ENCODE peak calls at places on chromosomes 11 and 22, in nine cellular contexts. One of them, this sample, is unnamed.

GRCh38 chr22:37931893-37932389 is 21.5 kb downstream of the C22orf23 start:
- DNase-seq in activated T-cell treated with anti-CD3 and anti-CD28 coated beads, Interleukin-2, amount 50 U/mL, for 48 hours: no peak
- DNase-seq in A549: no peak
- DNase-seq in GM12865: no peak
- DNase-seq in iris pigment epithelial cell: no peak
- DNase-seq in activated CD4-positive, alpha-beta memory T cell treated with anti-CD3 and anti-CD28 coated beads, Interleukin-2, amount 10 ng/mL, durations not matched to agents 7 days and 5 days: no peak
- DNase-seq in Calu3: no peak
- DNase-seq in brain microvascular endothelial cell: no peak
- DNase-seq in stimulated activated CD4-positive, alpha-beta T cell treated with anti-CD3 and anti-CD28 coated beads, Interleukin-2, amount 100 ng/mL, for 48 hours: no peak
- DNase-seq in this sample: no peak

GRCh38 chr11:75554258-75555022 is 7.6 kb upstream of the SERPINH1 start:
- DNase-seq in activated T-cell treated with anti-CD3 and anti-CD28 coated beads, Interleukin-2, amount 50 U/mL, for 48 hours: no peak
- DNase-seq in A549: no peak
- DNase-seq in GM12865: no peak
- DNase-seq in iris pigment epithelial cell: peak
- DNase-seq in activated CD4-positive, alpha-beta memory T cell treated with anti-CD3 and anti-CD28 coated beads, Interleukin-2, amount 10 ng/mL, durations not matched to agents 7 days and 5 days: no peak
- DNase-seq in Calu3: no peak
- DNase-seq in brain microvascular endothelial cell: peak
- DNase-seq in stimulated activated CD4-positive, alpha-beta T cell treated with anti-CD3 and anti-CD28 coated beads, Interleukin-2, amount 100 ng/mL, for 48 hours: no peak
- DNase-seq in this sample: peak

GRCh38 chr22:25375683-25376082 is 156.2 kb downstream of the CRYBB2 start:
- DNase-seq in activated T-cell treated with anti-CD3 and anti-CD28 coated beads, Interleukin-2, amount 50 U/mL, for 48 hours: no peak
- DNase-seq in A549: no peak
- DNase-seq in GM12865: no peak
- DNase-seq in iris pigment epithelial cell: no peak
- DNase-seq in activated CD4-positive, alpha-beta memory T cell treated with anti-CD3 and anti-CD28 coated beads, Interleukin-2, amount 10 ng/mL, durations not matched to agents 7 days and 5 days: no peak
- DNase-seq in Calu3: no peak
- DNase-seq in brain microvascular endothelial cell: no peak
- DNase-seq in stimulated activated CD4-positive, alpha-beta T cell treated with anti-CD3 and anti-CD28 coated beads, Interleukin-2, amount 100 ng/mL, for 48 hours: no peak
- DNase-seq in this sample: no peak

GRCh38 chr22:50576806-50577696 is 1.2 kb downstream of the CPT1B start:
- DNase-seq in activated T-cell treated with anti-CD3 and anti-CD28 coated beads, Interleukin-2, amount 50 U/mL, for 48 hours: no peak
- DNase-seq in A549: no peak
- DNase-seq in GM12865: no peak
- DNase-seq in iris pigment epithelial cell: no peak
- DNase-seq in activated CD4-positive, alpha-beta memory T cell treated with anti-CD3 and anti-CD28 coated beads, Interleukin-2, amount 10 ng/mL, durations not matched to agents 7 days and 5 days: peak
- DNase-seq in Calu3: no peak
- DNase-seq in brain microvascular endothelial cell: no peak
- DNase-seq in stimulated activated CD4-positive, alpha-beta T cell treated with anti-CD3 and anti-CD28 coated beads, Interleukin-2, amount 100 ng/mL, for 48 hours: no peak
- DNase-seq in this sample: no peak

GRCh38 chr11:7261578-7261977 is 9.9 kb downstream of the SYT9 start:
- DNase-seq in activated T-cell treated with anti-CD3 and anti-CD28 coated beads, Interleukin-2, amount 50 U/mL, for 48 hours: no peak
- DNase-seq in A549: no peak
- DNase-seq in GM12865: no peak
- DNase-seq in iris pigment epithelial cell: no peak
- DNase-seq in activated CD4-positive, alpha-beta memory T cell treated with anti-CD3 and anti-CD28 coated beads, Interleukin-2, amount 10 ng/mL, durations not matched to agents 7 days and 5 days: no peak
- DNase-seq in Calu3: no peak
- DNase-seq in brain microvascular endothelial cell: no peak
- DNase-seq in stimulated activated CD4-positive, alpha-beta T cell treated with anti-CD3 and anti-CD28 coated beads, Interleukin-2, amount 100 ng/mL, for 48 hours: no peak
- DNase-seq in this sample: no peak

GRCh38 chr11:11973866-11974265 is 34.6 kb downstream of the DKK3 start:
- DNase-seq in activated T-cell treated with anti-CD3 and anti-CD28 coated beads, Interleukin-2, amount 50 U/mL, for 48 hours: no peak
- DNase-seq in A549: no peak
- DNase-seq in GM12865: no peak
- DNase-seq in iris pigment epithelial cell: no peak
- DNase-seq in activated CD4-positive, alpha-beta memory T cell treated with anti-CD3 and anti-CD28 coated beads, Interleukin-2, amount 10 ng/mL, durations not matched to agents 7 days and 5 days: no peak
- DNase-seq in Calu3: no peak
- DNase-seq in brain microvascular endothelial cell: no peak
- DNase-seq in stimulated activated CD4-positive, alpha-beta T cell treated with anti-CD3 and anti-CD28 coated beads, Interleukin-2, amount 100 ng/mL, for 48 hours: no peak
- DNase-seq in this sample: no peak

GRCh38 chr11:123111465-123111864 is 49.5 kb upstream of the HSPA8 start:
- DNase-seq in activated T-cell treated with anti-CD3 and anti-CD28 coated beads, Interleukin-2, amount 50 U/mL, for 48 hours: no peak
- DNase-seq in A549: peak
- DNase-seq in GM12865: peak
- DNase-seq in iris pigment epithelial cell: peak
- DNase-seq in activated CD4-positive, alpha-beta memory T cell treated with anti-CD3 and anti-CD28 coated beads, Interleukin-2, amount 10 ng/mL, durations not matched to agents 7 days and 5 days: no peak
- DNase-seq in Calu3: peak
- DNase-seq in brain microvascular endothelial cell: no peak
- DNase-seq in stimulated activated CD4-positive, alpha-beta T cell treated with anti-CD3 and anti-CD28 coated beads, Interleukin-2, amount 100 ng/mL, for 48 hours: no peak
- DNase-seq in this sample: peak

GRCh38 chr11:70914496-70914895 is 337.9 kb downstream of the SHANK2 start:
- DNase-seq in activated T-cell treated with anti-CD3 and anti-CD28 coated beads, Interleukin-2, amount 50 U/mL, for 48 hours: no peak
- DNase-seq in A549: no peak
- DNase-seq in GM12865: no peak
- DNase-seq in iris pigment epithelial cell: no peak
- DNase-seq in activated CD4-positive, alpha-beta memory T cell treated with anti-CD3 and anti-CD28 coated beads, Interleukin-2, amount 10 ng/mL, durations not matched to agents 7 days and 5 days: no peak
- DNase-seq in Calu3: no peak
- DNase-seq in brain microvascular endothelial cell: no peak
- DNase-seq in stimulated activated CD4-positive, alpha-beta T cell treated with anti-CD3 and anti-CD28 coated beads, Interleukin-2, amount 100 ng/mL, for 48 hours: no peak
- DNase-seq in this sample: no peak

GRCh38 chr11:69495441-69496201 is 14.2 kb downstream of the LINC01488 start:
- DNase-seq in activated T-cell treated with anti-CD3 and anti-CD28 coated beads, Interleukin-2, amount 50 U/mL, for 48 hours: no peak
- DNase-seq in A549: no peak
- DNase-seq in GM12865: no peak
- DNase-seq in iris pigment epithelial cell: no peak
- DNase-seq in activated CD4-positive, alpha-beta memory T cell treated with anti-CD3 and anti-CD28 coated beads, Interleukin-2, amount 10 ng/mL, durations not matched to agents 7 days and 5 days: no peak
- DNase-seq in Calu3: no peak
- DNase-seq in brain microvascular endothelial cell: no peak
- DNase-seq in stimulated activated CD4-positive, alpha-beta T cell treated with anti-CD3 and anti-CD28 coated beads, Interleukin-2, amount 100 ng/mL, for 48 hours: no peak
- DNase-seq in this sample: no peak

GRCh38 chr11:13717331-13717730 is 48.9 kb downstream of the FAR1 start:
- DNase-seq in activated T-cell treated with anti-CD3 and anti-CD28 coated beads, Interleukin-2, amount 50 U/mL, for 48 hours: no peak
- DNase-seq in A549: no peak
- DNase-seq in GM12865: no peak
- DNase-seq in iris pigment epithelial cell: peak
- DNase-seq in activated CD4-positive, alpha-beta memory T cell treated with anti-CD3 and anti-CD28 coated beads, Interleukin-2, amount 10 ng/mL, durations not matched to agents 7 days and 5 days: no peak
- DNase-seq in Calu3: no peak
- DNase-seq in brain microvascular endothelial cell: peak
- DNase-seq in stimulated activated CD4-positive, alpha-beta T cell treated with anti-CD3 and anti-CD28 coated beads, Interleukin-2, amount 100 ng/mL, for 48 hours: no peak
- DNase-seq in this sample: peak

GRCh38 chr11:39741066-39741465 is 1718.4 kb downstream of the LRRC4C start:
- DNase-seq in activated T-cell treated with anti-CD3 and anti-CD28 coated beads, Interleukin-2, amount 50 U/mL, for 48 hours: no peak
- DNase-seq in A549: no peak
- DNase-seq in GM12865: no peak
- DNase-seq in iris pigment epithelial cell: peak
- DNase-seq in activated CD4-positive, alpha-beta memory T cell treated with anti-CD3 and anti-CD28 coated beads, Interleukin-2, amount 10 ng/mL, durations not matched to agents 7 days and 5 days: no peak
- DNase-seq in Calu3: no peak
- DNase-seq in brain microvascular endothelial cell: no peak
- DNase-seq in stimulated activated CD4-positive, alpha-beta T cell treated with anti-CD3 and anti-CD28 coated beads, Interleukin-2, amount 100 ng/mL, for 48 hours: no peak
- DNase-seq in this sample: no peak

GRCh38 chr11:112615238-112615637 is 346.0 kb upstream of the NCAM1 start:
- DNase-seq in activated T-cell treated with anti-CD3 and anti-CD28 coated beads, Interleukin-2, amount 50 U/mL, for 48 hours: no peak
- DNase-seq in A549: no peak
- DNase-seq in GM12865: no peak
- DNase-seq in iris pigment epithelial cell: no peak
- DNase-seq in activated CD4-positive, alpha-beta memory T cell treated with anti-CD3 and anti-CD28 coated beads, Interleukin-2, amount 10 ng/mL, durations not matched to agents 7 days and 5 days: no peak
- DNase-seq in Calu3: no peak
- DNase-seq in brain microvascular endothelial cell: no peak
- DNase-seq in stimulated activated CD4-positive, alpha-beta T cell treated with anti-CD3 and anti-CD28 coated beads, Interleukin-2, amount 100 ng/mL, for 48 hours: no peak
- DNase-seq in this sample: no peak

GRCh38 chr11:945986-946385 is 20.3 kb downstream of the AP2A2 start:
- DNase-seq in activated T-cell treated with anti-CD3 and anti-CD28 coated beads, Interleukin-2, amount 50 U/mL, for 48 hours: no peak
- DNase-seq in A549: no peak
- DNase-seq in GM12865: no peak
- DNase-seq in iris pigment epithelial cell: peak
- DNase-seq in activated CD4-positive, alpha-beta memory T cell treated with anti-CD3 and anti-CD28 coated beads, Interleukin-2, amount 10 ng/mL, durations not matched to agents 7 days and 5 days: no peak
- DNase-seq in Calu3: no peak
- DNase-seq in brain microvascular endothelial cell: no peak
- DNase-seq in stimulated activated CD4-positive, alpha-beta T cell treated with anti-CD3 and anti-CD28 coated beads, Interleukin-2, amount 100 ng/mL, for 48 hours: no peak
- DNase-seq in this sample: peak

GRCh38 chr11:10638285-10638684 is 55.3 kb downstream of the IRAG1 start:
- DNase-seq in activated T-cell treated with anti-CD3 and anti-CD28 coated beads, Interleukin-2, amount 50 U/mL, for 48 hours: no peak
- DNase-seq in A549: no peak
- DNase-seq in GM12865: no peak
- DNase-seq in iris pigment epithelial cell: no peak
- DNase-seq in activated CD4-positive, alpha-beta memory T cell treated with anti-CD3 and anti-CD28 coated beads, Interleukin-2, amount 10 ng/mL, durations not matched to agents 7 days and 5 days: no peak
- DNase-seq in Calu3: no peak
- DNase-seq in brain microvascular endothelial cell: no peak
- DNase-seq in stimulated activated CD4-positive, alpha-beta T cell treated with anti-CD3 and anti-CD28 coated beads, Interleukin-2, amount 100 ng/mL, for 48 hours: no peak
- DNase-seq in this sample: no peak

GRCh38 chr11:132895340-132895739 is 637.0 kb downstream of the OPCML start:
- DNase-seq in activated T-cell treated with anti-CD3 and anti-CD28 coated beads, Interleukin-2, amount 50 U/mL, for 48 hours: no peak
- DNase-seq in A549: no peak
- DNase-seq in GM12865: no peak
- DNase-seq in iris pigment epithelial cell: peak
- DNase-seq in activated CD4-positive, alpha-beta memory T cell treated with anti-CD3 and anti-CD28 coated beads, Interleukin-2, amount 10 ng/mL, durations not matched to agents 7 days and 5 days: no peak
- DNase-seq in Calu3: no peak
- DNase-seq in brain microvascular endothelial cell: peak
- DNase-seq in stimulated activated CD4-positive, alpha-beta T cell treated with anti-CD3 and anti-CD28 coated beads, Interleukin-2, amount 100 ng/mL, for 48 hours: no peak
- DNase-seq in this sample: no peak

GRCh38 chr11:131868769-131869482 is 498.5 kb downstream of the NTM start:
- DNase-seq in activated T-cell treated with anti-CD3 and anti-CD28 coated beads, Interleukin-2, amount 50 U/mL, for 48 hours: no peak
- DNase-seq in A549: no peak
- DNase-seq in GM12865: no peak
- DNase-seq in iris pigment epithelial cell: peak
- DNase-seq in activated CD4-positive, alpha-beta memory T cell treated with anti-CD3 and anti-CD28 coated beads, Interleukin-2, amount 10 ng/mL, durations not matched to agents 7 days and 5 days: no peak
- DNase-seq in Calu3: no peak
- DNase-seq in brain microvascular endothelial cell: peak
- DNase-seq in stimulated activated CD4-positive, alpha-beta T cell treated with anti-CD3 and anti-CD28 coated beads, Interleukin-2, amount 100 ng/mL, for 48 hours: no peak
- DNase-seq in this sample: no peak

GRCh38 chr11:102317768-102318103 is 452 bp downstream of the BIRC3 start:
- DNase-seq in activated T-cell treated with anti-CD3 and anti-CD28 coated beads, Interleukin-2, amount 50 U/mL, for 48 hours: no peak
- DNase-seq in A549: no peak
- DNase-seq in GM12865: no peak
- DNase-seq in iris pigment epithelial cell: no peak
- DNase-seq in activated CD4-positive, alpha-beta memory T cell treated with anti-CD3 and anti-CD28 coated beads, Interleukin-2, amount 10 ng/mL, durations not matched to agents 7 days and 5 days: no peak
- DNase-seq in Calu3: no peak
- DNase-seq in brain microvascular endothelial cell: no peak
- DNase-seq in stimulated activated CD4-positive, alpha-beta T cell treated with anti-CD3 and anti-CD28 coated beads, Interleukin-2, amount 100 ng/mL, for 48 hours: no peak
- DNase-seq in this sample: no peak

GRCh38 chr11:129372609-129373488 is 2.8 kb upstream of the BARX2 start:
- DNase-seq in activated T-cell treated with anti-CD3 and anti-CD28 coated beads, Interleukin-2, amount 50 U/mL, for 48 hours: peak
- DNase-seq in A549: no peak
- DNase-seq in GM12865: no peak
- DNase-seq in iris pigment epithelial cell: no peak
- DNase-seq in activated CD4-positive, alpha-beta memory T cell treated with anti-CD3 and anti-CD28 coated beads, Interleukin-2, amount 10 ng/mL, durations not matched to agents 7 days and 5 days: no peak
- DNase-seq in Calu3: no peak
- DNase-seq in brain microvascular endothelial cell: no peak
- DNase-seq in stimulated activated CD4-positive, alpha-beta T cell treated with anti-CD3 and anti-CD28 coated beads, Interleukin-2, amount 100 ng/mL, for 48 hours: no peak
- DNase-seq in this sample: no peak

GRCh38 chr22:24376002-24376401 is 51.4 kb upstream of the ADORA2A start:
- DNase-seq in activated T-cell treated with anti-CD3 and anti-CD28 coated beads, Interleukin-2, amount 50 U/mL, for 48 hours: no peak
- DNase-seq in A549: no peak
- DNase-seq in GM12865: no peak
- DNase-seq in iris pigment epithelial cell: no peak
- DNase-seq in activated CD4-positive, alpha-beta memory T cell treated with anti-CD3 and anti-CD28 coated beads, Interleukin-2, amount 10 ng/mL, durations not matched to agents 7 days and 5 days: no peak
- DNase-seq in Calu3: no peak
- DNase-seq in brain microvascular endothelial cell: no peak
- DNase-seq in stimulated activated CD4-positive, alpha-beta T cell treated with anti-CD3 and anti-CD28 coated beads, Interleukin-2, amount 100 ng/mL, for 48 hours: no peak
- DNase-seq in this sample: no peak

GRCh38 chr11:102457865-102458264 is 5.3 kb upstream of the TMEM123 start:
- DNase-seq in activated T-cell treated with anti-CD3 and anti-CD28 coated beads, Interleukin-2, amount 50 U/mL, for 48 hours: no peak
- DNase-seq in A549: no peak
- DNase-seq in GM12865: no peak
- DNase-seq in iris pigment epithelial cell: no peak
- DNase-seq in activated CD4-positive, alpha-beta memory T cell treated with anti-CD3 and anti-CD28 coated beads, Interleukin-2, amount 10 ng/mL, durations not matched to agents 7 days and 5 days: no peak
- DNase-seq in Calu3: no peak
- DNase-seq in brain microvascular endothelial cell: no peak
- DNase-seq in stimulated activated CD4-positive, alpha-beta T cell treated with anti-CD3 and anti-CD28 coated beads, Interleukin-2, amount 100 ng/mL, for 48 hours: no peak
- DNase-seq in this sample: no peak

GRCh38 chr11:36743039-36743438 is 145.0 kb upstream of the RAG2 start:
- DNase-seq in activated T-cell treated with anti-CD3 and anti-CD28 coated beads, Interleukin-2, amount 50 U/mL, for 48 hours: no peak
- DNase-seq in A549: no peak
- DNase-seq in GM12865: peak
- DNase-seq in iris pigment epithelial cell: no peak
- DNase-seq in activated CD4-positive, alpha-beta memory T cell treated with anti-CD3 and anti-CD28 coated beads, Interleukin-2, amount 10 ng/mL, durations not matched to agents 7 days and 5 days: no peak
- DNase-seq in Calu3: no peak
- DNase-seq in brain microvascular endothelial cell: no peak
- DNase-seq in stimulated activated CD4-positive, alpha-beta T cell treated with anti-CD3 and anti-CD28 coated beads, Interleukin-2, amount 100 ng/mL, for 48 hours: no peak
- DNase-seq in this sample: no peak

This sample was measured in amniotic epithelial cell.